ENCODE peak calls at places on chromosome 15, in six cellular contexts. G, E, O, J, F and C are unnamed samples.

GRCh38 chr15:28914483-28915023 is 28.8 kb downstream of the APBA2 start:
- DNase-seq in O (no peak), E (no peak), J (no peak), F (no peak), G (no peak), C (no peak)

GRCh38 chr15:39131605-39132004 is 449.3 kb upstream of the THBS1 start:
- DNase-seq in E (no peak), J (no peak), G (no peak), O (no peak), F (no peak), C (no peak)

GRCh38 chr15:70856884-70857546 is 3.1 kb upstream of the LARP6 start:
- DNase-seq in G (peak), F (peak), J (no peak), O (no peak), E (peak), C (peak)

GRCh38 chr15:88701561-88702095 is 62.8 kb downstream of the ISG20 start:
- DNase-seq in O (no peak), E (no peak), G (peak), F (peak), J (no peak), C (no peak)

GRCh38 chr15:31102049-31102321 is 460 bp upstream of the TRPM1 start:
- DNase-seq in G (no peak), J (no peak), F (no peak), E (peak), O (no peak), C (peak)

GRCh38 chr15:61983087-61983486 is 77.2 kb downstream of the VPS13C start:
- DNase-seq in E (no peak), J (no peak), O (no peak), F (no peak), G (no peak), C (no peak)

GRCh38 chr15:62779041-62779810 is 263.3 kb upstream of the TPM1 start:
- DNase-seq in G (peak), O (no peak), F (no peak), J (no peak), E (peak), C (peak)

GRCh38 chr15:25250906-25251622 is 187.8 kb downstream of the UBE3A start:
- DNase-seq in E (no peak), G (no peak), O (no peak), F (no peak), J (no peak), C (no peak)

GRCh38 chr15:76576526-76577279 is 240.1 kb downstream of the ISL2 start:
- DNase-seq in E (peak), O (peak), F (peak), G (peak), J (no peak), C (no peak)